ENCODE peak calls at places on chromosome 16, in nine cellular contexts. V, O, D, B, F, H, U, A and I are unnamed samples.

GRCh38 chr16:78742501-78743283 is 643.2 kb downstream of the WWOX start:
- DNase-seq in U (peak), V (no peak), O (peak), D (no peak), F (no peak), H (no peak), A (no peak), B (peak), I (no peak)

GRCh38 chr16:56300901-56301351 is 109.6 kb downstream of the GNAO1 start:
- DNase-seq in D (no peak), B (no peak), H (no peak), U (no peak), O (no peak), F (no peak), A (no peak), V (no peak), I (no peak)

GRCh38 chr16:23060458-23061320 is 88.6 kb downstream of the USP31 start:
- DNase-seq in F (peak), U (peak), O (peak), H (peak), D (no peak), A (peak), B (peak), V (peak), I (peak)

GRCh38 chr16:56780646-56781045 is 50.7 kb downstream of the NUP93 start:
- DNase-seq in O (no peak), V (no peak), H (no peak), A (no peak), U (no peak), D (no peak), B (no peak), F (no peak), I (no peak)

GRCh38 chr16:9119795-9120194 is 28.4 kb downstream of the HAPSTR1 start:
- DNase-seq in U (no peak), A (peak), F (no peak), V (no peak), D (no peak), B (no peak), H (no peak), O (no peak), I (peak)

GRCh38 chr16:55039042-55039441 is 108.4 kb downstream of the IRX5 start:
- DNase-seq in O (no peak), F (no peak), U (no peak), A (no peak), D (no peak), H (no peak), V (no peak), B (no peak), I (no peak)

GRCh38 chr16:24721830-24722238 is 7.6 kb upstream of the TNRC6A start:
- DNase-seq in O (peak), H (no peak), U (no peak), F (no peak), B (no peak), D (no peak), V (no peak), A (no peak), I (no peak)

GRCh38 chr16:67555795-67556212 is 6.5 kb upstream of the CTCF start:
- DNase-seq in O (peak), V (no peak), D (no peak), B (no peak), A (no peak), U (no peak), F (no peak), H (peak), I (no peak)

GRCh38 chr16:75230471-75231110 is 11.8 kb downstream of the CTRB1 start:
- DNase-seq in H (no peak), V (no peak), B (no peak), O (no peak), D (no peak), F (no peak), A (no peak), U (no peak), I (no peak)